ENCODE peak calls at places on chromosomes 12 and 14, in five cellular contexts. One of them, this sample, is unnamed.

GRCh38 chr14:54257424-54257823 is 139.4 kb upstream of the CDKN3 start:
- DNase-seq in Panc1: no peak
- DNase-seq in CD4-positive, CD25-positive, alpha-beta regulatory T cell: no peak
- DNase-seq in body of pancreas: no peak
- DNase-seq in MM.1S: no peak
- DNase-seq in this sample: no peak

GRCh38 chr12:125399489-125399888 is 334.3 kb downstream of the AACS start:
- DNase-seq in Panc1: no peak
- DNase-seq in body of pancreas: no peak
- DNase-seq in MM.1S: no peak
- DNase-seq in CD4-positive, CD25-positive, alpha-beta regulatory T cell: no peak
- DNase-seq in this sample: no peak

GRCh38 chr12:79071498-79071897 is 206.9 kb downstream of the SYT1 start:
- DNase-seq in Panc1: no peak
- DNase-seq in CD4-positive, CD25-positive, alpha-beta regulatory T cell: no peak
- DNase-seq in MM.1S: peak; percentile 39
- DNase-seq in body of pancreas: no peak
- DNase-seq in this sample: no peak

GRCh38 chr12:25625146-25625545 is 72.1 kb upstream of the LMNTD1 start:
- DNase-seq in CD4-positive, CD25-positive, alpha-beta regulatory T cell: no peak
- DNase-seq in MM.1S: no peak
- DNase-seq in body of pancreas: no peak
- DNase-seq in Panc1: no peak
- DNase-seq in this sample: no peak

GRCh38 chr14:65356327-65356836 is 56.1 kb upstream of the FUT8 start:
- DNase-seq in Panc1: no peak
- DNase-seq in CD4-positive, CD25-positive, alpha-beta regulatory T cell: no peak
- DNase-seq in MM.1S: peak; percentile 87
- DNase-seq in body of pancreas: no peak
- DNase-seq in this sample: no peak

GRCh38 chr14:88829685-88830302 is 5.3 kb downstream of the TTC8 start:
- DNase-seq in MM.1S: no peak
- DNase-seq in body of pancreas: no peak
- DNase-seq in Panc1: no peak
- DNase-seq in CD4-positive, CD25-positive, alpha-beta regulatory T cell: no peak
- DNase-seq in this sample: no peak

GRCh38 chr12:39620664-39621658 is 1.4 kb upstream of the ABCD2 start:
- DNase-seq in body of pancreas: no peak
- DNase-seq in CD4-positive, CD25-positive, alpha-beta regulatory T cell: peak; percentile 38
- DNase-seq in Panc1: no peak
- DNase-seq in MM.1S: peak; percentile 71
- DNase-seq in this sample: no peak

GRCh38 chr14:63773504-63773903 is 45.6 kb upstream of the SGPP1 start:
- DNase-seq in CD4-positive, CD25-positive, alpha-beta regulatory T cell: no peak
- DNase-seq in MM.1S: no peak
- DNase-seq in Panc1: no peak
- DNase-seq in body of pancreas: no peak
- DNase-seq in this sample: no peak

GRCh38 chr12:85374981-85375380 is 95.0 kb downstream of the ALX1 start:
- DNase-seq in CD4-positive, CD25-positive, alpha-beta regulatory T cell: no peak
- DNase-seq in MM.1S: no peak
- DNase-seq in body of pancreas: no peak
- DNase-seq in Panc1: no peak
- DNase-seq in this sample: no peak

GRCh38 chr12:49539406-49540228 is 787 bp downstream of the KCNH3 start:
- DNase-seq in CD4-positive, CD25-positive, alpha-beta regulatory T cell: no peak
- DNase-seq in body of pancreas: no peak
- DNase-seq in Panc1: no peak
- DNase-seq in MM.1S: no peak
- DNase-seq in this sample: no peak

GRCh38 chr14:45254771-45255170 is 1.8 kb upstream of the MIS18BP1 start:
- DNase-seq in Panc1: no peak
- DNase-seq in CD4-positive, CD25-positive, alpha-beta regulatory T cell: no peak
- DNase-seq in body of pancreas: no peak
- DNase-seq in MM.1S: no peak
- DNase-seq in this sample: no peak

GRCh38 chr12:104576980-104577925 is 120.5 kb downstream of the CHST11 start:
- DNase-seq in Panc1: no peak
- DNase-seq in MM.1S: no peak
- DNase-seq in body of pancreas: no peak
- DNase-seq in CD4-positive, CD25-positive, alpha-beta regulatory T cell: no peak
- DNase-seq in this sample: no peak

GRCh38 chr12:3564411-3564810 is 73.4 kb downstream of the PRMT8 start:
- DNase-seq in CD4-positive, CD25-positive, alpha-beta regulatory T cell: no peak
- DNase-seq in Panc1: no peak
- DNase-seq in body of pancreas: no peak
- DNase-seq in MM.1S: no peak
- DNase-seq in this sample: no peak

GRCh38 chr14:20626274-20626673 is 15.2 kb downstream of the OR6S1 start:
- DNase-seq in MM.1S: no peak
- DNase-seq in CD4-positive, CD25-positive, alpha-beta regulatory T cell: no peak
- DNase-seq in body of pancreas: no peak
- DNase-seq in Panc1: no peak
- DNase-seq in this sample: no peak

GRCh38 chr14:37493606-37494005 is 101.4 kb downstream of the FOXA1 start:
- DNase-seq in MM.1S: no peak
- DNase-seq in CD4-positive, CD25-positive, alpha-beta regulatory T cell: no peak
- DNase-seq in body of pancreas: no peak
- DNase-seq in Panc1: no peak
- DNase-seq in this sample: no peak

GRCh38 chr12:101297661-101298060 is 17.8 kb downstream of the UTP20 start:
- DNase-seq in body of pancreas: no peak
- DNase-seq in Panc1: no peak
- DNase-seq in MM.1S: no peak
- DNase-seq in CD4-positive, CD25-positive, alpha-beta regulatory T cell: no peak
- DNase-seq in this sample: no peak

DNA sequence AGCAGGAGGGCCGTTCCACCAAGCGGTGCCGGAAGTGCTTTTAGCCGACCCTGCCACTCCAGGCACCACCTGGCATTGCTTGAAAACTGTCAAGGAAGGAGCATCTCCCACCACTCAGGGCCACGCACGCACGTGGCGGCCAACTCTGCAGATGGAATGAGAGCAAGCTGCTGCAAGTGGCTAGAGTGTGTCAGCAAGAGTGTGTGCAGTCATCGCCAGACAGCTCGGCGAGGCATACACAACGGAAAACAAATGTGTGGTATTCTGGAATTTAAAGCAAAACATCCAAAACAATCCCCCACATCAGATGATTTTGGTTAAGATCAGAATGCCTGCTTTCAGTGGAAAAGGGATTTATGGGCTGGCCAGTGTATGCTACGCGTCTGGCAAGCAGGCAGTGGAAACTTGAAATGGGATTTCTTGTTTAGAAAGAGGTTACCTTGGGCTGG is 11.2 kb downstream of the CD9 start:
- DNase-seq in body of pancreas: no peak
- DNase-seq in CD4-positive, CD25-positive, alpha-beta regulatory T cell: no peak
- DNase-seq in MM.1S: no peak
- DNase-seq in Panc1: no peak
- DNase-seq in this sample: no peak
- H3K27ac ChIP-seq in body of pancreas: no peak overlapping the region
- H3K27ac ChIP-seq in CD4-positive, CD25-positive, alpha-beta regulatory T cell: no peak overlapping the region
- H3K27ac ChIP-seq in MM.1S: no peak overlapping the region
- H3K27ac ChIP-seq in Panc1: no peak overlapping the region
- H3K27ac ChIP-seq in this sample: peak overlapping the region; percentile 94

GRCh38 chr12:11755311-11755930 is 105.9 kb downstream of the ETV6 start:
- DNase-seq in body of pancreas: no peak
- DNase-seq in Panc1: no peak
- DNase-seq in CD4-positive, CD25-positive, alpha-beta regulatory T cell: no peak
- DNase-seq in MM.1S: no peak
- DNase-seq in this sample: no peak
- H3K27ac ChIP-seq in body of pancreas: no peak overlapping the region
- H3K27ac ChIP-seq in Panc1: no peak overlapping the region
- H3K27ac ChIP-seq in CD4-positive, CD25-positive, alpha-beta regulatory T cell: no peak overlapping the region
- H3K27ac ChIP-seq in MM.1S: no peak overlapping the region
- H3K27ac ChIP-seq in this sample: no peak overlapping the region

DNA sequence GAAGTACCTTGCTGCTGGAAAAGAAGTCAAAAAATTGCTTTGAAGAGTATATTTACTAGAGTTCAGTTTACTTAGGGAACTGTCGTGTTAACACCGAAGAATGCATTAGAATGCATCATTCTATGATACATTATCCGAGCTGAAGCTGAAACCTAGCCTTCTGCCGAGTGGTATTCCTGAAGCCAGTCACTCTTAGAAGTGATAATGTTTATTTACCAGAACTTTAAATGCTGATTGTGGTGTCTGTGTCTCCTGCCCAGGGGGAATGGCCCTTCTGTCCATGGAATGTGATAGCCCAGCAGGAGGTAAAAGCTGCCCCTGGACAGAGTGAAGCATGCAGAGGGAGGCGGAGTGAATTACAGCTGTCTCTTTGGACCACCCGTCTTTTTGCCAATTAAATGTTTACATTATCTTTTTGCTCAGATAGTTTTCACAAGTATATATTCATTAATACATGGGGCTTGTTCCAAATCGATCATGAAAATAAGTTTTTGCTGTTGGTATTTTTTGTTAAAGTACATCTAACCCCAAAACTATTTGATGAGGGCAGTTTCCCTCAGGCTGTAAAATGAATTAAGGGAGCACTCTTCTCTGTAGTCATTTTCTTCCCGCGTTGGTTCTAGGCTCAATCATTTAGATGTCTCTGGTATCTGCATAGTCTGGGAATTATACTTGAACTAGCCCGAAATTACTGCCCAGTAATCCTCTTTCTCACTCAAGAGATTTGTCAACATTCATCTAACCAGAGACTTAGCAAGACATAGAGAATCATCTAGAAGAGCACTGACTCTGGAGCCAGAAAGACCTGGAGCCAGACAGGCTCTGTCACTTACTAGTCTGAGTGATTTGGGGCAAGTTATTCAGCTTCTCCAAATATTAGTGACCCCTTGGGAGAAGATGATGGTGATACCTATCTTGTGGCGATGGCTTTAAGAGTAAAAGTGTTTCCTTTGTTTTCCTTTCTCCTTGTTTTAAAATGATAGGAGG is 147.6 kb downstream of the CRADD start:
- DNase-seq in CD4-positive, CD25-positive, alpha-beta regulatory T cell: no peak
- DNase-seq in MM.1S: no peak
- DNase-seq in Panc1: no peak
- DNase-seq in body of pancreas: no peak
- DNase-seq in this sample: no peak
- H3K27ac ChIP-seq in CD4-positive, CD25-positive, alpha-beta regulatory T cell: no peak overlapping the region
- H3K27ac ChIP-seq in MM.1S: no peak overlapping the region
- H3K27ac ChIP-seq in Panc1: no peak overlapping the region
- H3K27ac ChIP-seq in body of pancreas: no peak overlapping the region
- H3K27ac ChIP-seq in this sample: peak overlapping the region; percentile 58

DNA sequence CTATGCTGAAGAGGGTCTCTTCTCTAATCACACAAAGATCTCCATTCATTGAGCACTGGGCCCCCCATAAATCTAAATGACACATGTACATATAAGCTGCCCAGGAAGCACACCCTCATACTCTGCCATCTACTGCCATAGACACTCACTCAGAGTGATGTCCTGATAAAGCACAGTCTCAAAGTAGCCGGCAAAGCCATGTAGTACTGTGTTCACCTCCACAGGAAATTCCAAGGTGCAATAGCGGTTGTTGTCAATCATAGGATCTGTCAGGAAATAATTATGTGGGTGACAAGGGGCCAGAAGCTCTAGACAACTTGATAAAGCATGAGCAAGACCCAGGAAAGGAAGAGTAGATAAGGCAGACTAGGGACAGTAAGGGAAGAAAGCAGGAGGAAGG is 3.3 kb upstream of the RBM23 start:
- DNase-seq in CD4-positive, CD25-positive, alpha-beta regulatory T cell: no peak
- DNase-seq in body of pancreas: no peak
- DNase-seq in MM.1S: no peak
- DNase-seq in Panc1: no peak
- DNase-seq in this sample: no peak
- H3K27ac ChIP-seq in CD4-positive, CD25-positive, alpha-beta regulatory T cell: no peak overlapping the region
- H3K27ac ChIP-seq in body of pancreas: no peak overlapping the region
- H3K27ac ChIP-seq in MM.1S: no peak overlapping the region
- H3K27ac ChIP-seq in Panc1: no peak overlapping the region
- H3K27ac ChIP-seq in this sample: no peak overlapping the region

GRCh38 chr14:31167032-31167431 is 40.6 kb downstream of the HECTD1 start:
- DNase-seq in Panc1: no peak
- DNase-seq in body of pancreas: no peak
- DNase-seq in MM.1S: no peak
- DNase-seq in CD4-positive, CD25-positive, alpha-beta regulatory T cell: no peak
- DNase-seq in this sample: no peak

GRCh38 chr14:31164115-31164514 is 43.5 kb downstream of the HECTD1 start:
- DNase-seq in body of pancreas: no peak
- DNase-seq in Panc1: no peak
- DNase-seq in MM.1S: no peak
- DNase-seq in CD4-positive, CD25-positive, alpha-beta regulatory T cell: no peak
- DNase-seq in this sample: no peak

GRCh38 chr14:31162910-31163649 is 44.5 kb downstream of the HECTD1 start:
- DNase-seq in body of pancreas: no peak
- DNase-seq in CD4-positive, CD25-positive, alpha-beta regulatory T cell: no peak
- DNase-seq in Panc1: no peak
- DNase-seq in MM.1S: no peak
- DNase-seq in this sample: no peak

GRCh38 chr14:31169877-31170276 is 37.7 kb downstream of the HECTD1 start:
- DNase-seq in body of pancreas: no peak
- DNase-seq in CD4-positive, CD25-positive, alpha-beta regulatory T cell: no peak
- DNase-seq in Panc1: no peak
- DNase-seq in MM.1S: no peak
- DNase-seq in this sample: no peak

DNA sequence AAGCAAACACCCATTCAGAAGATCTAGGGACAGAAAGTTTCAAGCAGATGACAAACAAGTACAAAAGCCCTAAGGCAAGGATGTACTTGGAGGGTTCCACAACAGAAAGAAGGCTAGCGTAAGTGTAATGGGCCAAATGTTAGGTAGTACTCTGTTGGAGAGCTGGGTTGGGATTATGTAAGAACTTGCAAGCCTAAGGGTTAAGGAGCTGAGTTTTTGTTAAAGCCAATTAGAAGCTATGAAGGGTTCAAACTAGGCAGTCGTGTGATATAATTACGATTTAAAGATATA is 41.4 kb downstream of the HECTD1 start:
- DNase-seq in Panc1: no peak
- DNase-seq in body of pancreas: no peak
- DNase-seq in CD4-positive, CD25-positive, alpha-beta regulatory T cell: no peak
- DNase-seq in MM.1S: no peak
- DNase-seq in this sample: no peak
- H3K27ac ChIP-seq in Panc1: no peak overlapping the region
- H3K27ac ChIP-seq in body of pancreas: no peak overlapping the region
- H3K27ac ChIP-seq in CD4-positive, CD25-positive, alpha-beta regulatory T cell: no peak overlapping the region
- H3K27ac ChIP-seq in MM.1S: no peak overlapping the region
- H3K27ac ChIP-seq in this sample: peak overlapping the region; percentile 66

GRCh38 chr14:100827751-100828447 is 2.0 kb downstream of the MEG3 start:
- DNase-seq in Panc1: no peak
- DNase-seq in CD4-positive, CD25-positive, alpha-beta regulatory T cell: no peak
- DNase-seq in body of pancreas: peak; percentile 62
- DNase-seq in MM.1S: no peak
- DNase-seq in this sample: no peak
- H3K27ac ChIP-seq in Panc1: peak overlapping the region; percentile 39
- H3K27ac ChIP-seq in CD4-positive, CD25-positive, alpha-beta regulatory T cell: no peak overlapping the region
- H3K27ac ChIP-seq in body of pancreas: no peak overlapping the region
- H3K27ac ChIP-seq in MM.1S: no peak overlapping the region
- H3K27ac ChIP-seq in this sample: no peak overlapping the region

This sample was measured in thyroid gland.